ENCODE peak calls at places on chromosomes 4 and X, in seven cellular contexts. L is esophagus squamous epithelium, D is endodermal cell, V is pancreas, B is GM06990, E is fibroblast of lung, C is transverse colon. W is an unnamed sample.

GRCh38 chr4:113325876-113326615 is 276.6 kb downstream of the ANK2 start:
- DNase-seq in V (no peak), D (no peak), E (no peak), C (no peak), B (no peak), L (no peak), W (no peak)

GRCh38 chr4:5683566-5683965 is 24.8 kb downstream of the EVC2 start:
- DNase-seq in B (no peak), C (no peak), L (no peak), E (peak), D (no peak), V (no peak), W (peak)

GRCh38 chrX:132119283-132119682 is 8.5 kb downstream of the FRMD7 start:
- DNase-seq in D (no peak), V (no peak), L (no peak), C (no peak), B (no peak), E (no peak), W (no peak)

GRCh38 chrX:133543654-133544053 is 128.4 kb upstream of the GPC4 start:
- DNase-seq in L (no peak), C (no peak), B (no peak), D (no peak), E (no peak), V (no peak), W (no peak)

GRCh38 chrX:123153846-123154335 is 30.2 kb upstream of the GRIA3 start:
- DNase-seq in C (no peak), E (no peak), B (no peak), L (no peak), V (no peak), D (no peak), W (peak)

GRCh38 chr4:15893967-15894366 is 44.6 kb downstream of the FGFBP1 start:
- DNase-seq in L (no peak), V (no peak), D (no peak), B (no peak), E (peak), C (no peak), W (peak)

GRCh38 chrX:13652256-13653021 is 502 bp upstream of the TCEANC start:
- DNase-seq in C (no peak), V (no peak), B (no peak), E (peak), D (no peak), L (no peak), W (peak)

GRCh38 chr4:26788341-26788733 is 72.3 kb upstream of the STIM2 start:
- DNase-seq in D (no peak), B (no peak), V (no peak), L (no peak), C (no peak), E (no peak), W (no peak)

GRCh38 chr4:169092889-169093522 is 83.0 kb upstream of the CBR4 start:
- DNase-seq in V (no peak), B (no peak), C (no peak), E (no peak), L (no peak), D (no peak), W (no peak)

GRCh38 chrX:65846974-65847373 is 179.5 kb downstream of the MSN start:
- DNase-seq in V (no peak), B (no peak), D (no peak), E (no peak), L (no peak), C (no peak), W (no peak)

GRCh38 chrX:63250253-63250868 is 100.8 kb downstream of the SPIN4 start:
- DNase-seq in C (peak), B (peak), D (peak), E (peak), L (no peak), V (no peak), W (peak)

GRCh38 chr4:72842323-72842722 is 227.2 kb downstream of the COX18 start:
- DNase-seq in V (no peak), C (no peak), D (no peak), B (no peak), L (no peak), E (no peak), W (no peak)

GRCh38 chr4:15100380-15100779 is 98.1 kb downstream of the CPEB2 start:
- DNase-seq in V (no peak), B (no peak), D (no peak), E (no peak), C (no peak), L (no peak), W (no peak)

GRCh38 chrX:67555578-67556203 is 11.9 kb downstream of the AR start:
- DNase-seq in C (peak), B (no peak), E (peak), L (no peak), V (peak), D (peak), W (no peak)

GRCh38 chr4:112127736-112128322 is 17.4 kb upstream of the FAM241A start:
- DNase-seq in D (no peak), B (no peak), C (no peak), V (no peak), E (no peak), L (no peak), W (no peak)

GRCh38 chrX:150182176-150182575 is 180.9 kb upstream of the MAMLD1 start:
- DNase-seq in V (no peak), D (no peak), E (peak), B (no peak), L (no peak), C (no peak), W (no peak)

GRCh38 chr4:40058121-40058520 is 1.5 kb downstream of the N4BP2 start:
- DNase-seq in D (no peak), L (no peak), C (no peak), V (no peak), B (no peak), E (no peak), W (no peak)

GRCh38 chr4:8495803-8496202 is 55.2 kb downstream of the TRMT44 start:
- DNase-seq in E (no peak), D (peak), L (no peak), B (no peak), C (no peak), V (no peak), W (no peak)

GRCh38 chr4:10117424-10118354 is 1.1 kb upstream of the WDR1 start:
- DNase-seq in B (no peak), V (no peak), D (peak), C (peak), E (peak), L (no peak), W (no peak)

GRCh38 chr4:3527914-3528876 is 4.0 kb downstream of the LRPAP1 start:
- DNase-seq in D (peak), E (no peak), L (no peak), C (no peak), V (no peak), B (no peak), W (no peak)

GRCh38 chr4:72974694-72975487 is 94.6 kb downstream of the COX18 start:
- DNase-seq in D (no peak), C (no peak), B (no peak), V (no peak), L (no peak), E (peak), W (no peak)

GRCh38 chr4:14841801-14842748 is 160.2 kb upstream of the CPEB2 start:
- DNase-seq in B (no peak), V (no peak), D (no peak), L (no peak), C (peak), E (no peak), W (no peak)

GRCh38 chr4:41420576-41420975 is 117.4 kb upstream of the LIMCH1 start:
- DNase-seq in L (no peak), D (no peak), V (no peak), B (no peak), C (no peak), E (no peak), W (no peak)

GRCh38 chr4:47499705-47500104 is 14.6 kb downstream of the ATP10D start:
- DNase-seq in B (no peak), E (no peak), L (no peak), C (no peak), V (no peak), D (no peak), W (no peak)

GRCh38 chr4:9924750-9925149 is 96.5 kb downstream of the SLC2A9 start:
- DNase-seq in B (no peak), E (no peak), D (no peak), C (no peak), L (no peak), V (no peak), W (no peak)

GRCh38 chrX:47234583-47234982 is 1.8 kb downstream of the USP11 start:
- DNase-seq in V (no peak), L (no peak), D (no peak), B (no peak), C (no peak), E (peak), W (no peak)
- H3K4me3 ChIP-seq in V (peak), L (peak), D (peak), B (peak), C (peak), E (peak), W (peak)

GRCh38 chr4:86451560-86452322 is 91.9 kb upstream of the MAPK10 start:
- DNase-seq in L (no peak), V (no peak), B (no peak), E (peak), C (no peak), D (peak), W (no peak)
- H3K4me3 ChIP-seq in L (no peak), V (no peak), B (no peak), E (peak), C (peak), D (no peak), W (no peak)

GRCh38 chrX:10109695-10110094 is 47.1 kb upstream of the CLCN4 start:
- DNase-seq in D (no peak), C (peak), E (peak), B (no peak), V (no peak), L (no peak), W (no peak)
- H3K4me3 ChIP-seq in D (no peak), C (no peak), E (no peak), B (no peak), V (no peak), L (no peak), W (no peak)

GRCh38 chr4:147985376-147985775 is 253.5 kb downstream of the ARHGAP10 start:
- DNase-seq in E (no peak), B (no peak), C (no peak), L (no peak), V (no peak), D (no peak), W (no peak)

GRCh38 chr4:147984778-147985138 is 252.9 kb downstream of the ARHGAP10 start:
- DNase-seq in V (no peak), L (no peak), B (no peak), D (no peak), C (no peak), E (no peak), W (no peak)

GRCh38 chr4:147987252-147987651 is 255.4 kb downstream of the ARHGAP10 start:
- DNase-seq in E (no peak), B (no peak), V (no peak), D (no peak), C (no peak), L (no peak), W (no peak)

GRCh38 chr4:147981305-147981704 is 249.4 kb downstream of the ARHGAP10 start:
- DNase-seq in L (no peak), E (peak), D (no peak), C (no peak), V (no peak), B (peak), W (no peak)

GRCh38 chr4:147984065-147984777 is 252.3 kb downstream of the ARHGAP10 start:
- DNase-seq in D (peak), V (no peak), C (peak), L (no peak), E (peak), B (peak), W (no peak)
- H3K4me3 ChIP-seq in D (no peak), V (no peak), C (no peak), L (no peak), E (no peak), B (no peak), W (no peak)